ENCODE peak calls at places on chromosomes 11 and 22, in nine cellular contexts. H is activated CD8-positive, alpha-beta memory T cell treated with anti-CD3 and anti-CD28 coated beads for 24 hours; D is thoracic aorta; P is HuH-7; K is stimulated activated CD8-positive, alpha-beta memory T cell treated with anti-CD3 and anti-CD28 coated beads, Interleukin-15, amount 100 ng/mL, for 4 hours; R is NAMALWA; I is stimulated activated naive CD4-positive, alpha-beta T cell; Y is AG08395; C is activated naive CD4-positive, alpha-beta T cell. X is an unnamed sample.

GRCh38 chr11:128391809-128392208 is 195.5 kb downstream of the ETS1 start:
- DNase-seq in H (no peak), D (no peak), P (no peak), K (no peak), R (no peak), I (no peak), Y (no peak), C (no peak), X (no peak)

GRCh38 chr11:985435-985834 is 51.1 kb downstream of the MUC6 start:
- DNase-seq in H (no peak), D (no peak), P (no peak), K (no peak), R (no peak), I (no peak), Y (no peak), C (no peak), X (no peak)

GRCh38 chr11:44619931-44620725 is 54.7 kb downstream of the CD82 start:
- DNase-seq in H (peak; percentile 53), D (peak; percentile 1), P (no peak), K (no peak), R (no peak), I (no peak), Y (no peak), C (no peak), X (no peak)

GRCh38 chr11:27677108-27677507 is 23.1 kb downstream of the BDNF start:
- DNase-seq in H (no peak), D (no peak), P (no peak), K (no peak), R (no peak), I (no peak), Y (no peak), C (no peak), X (no peak)

GRCh38 chr11:8015753-8016239 is 28.7 kb downstream of the EIF3F start:
- DNase-seq in H (peak; percentile 15), D (no peak), P (no peak), K (no peak), R (no peak), I (no peak), Y (peak; percentile 48), C (no peak), X (no peak)

GRCh38 chr22:28883917-28884753 is 763 bp downstream of the ZNRF3 start:
- DNase-seq in H (peak; percentile 73), D (no peak), P (peak; percentile 60), K (peak; percentile 16), R (peak; percentile 49), I (peak; percentile 46), Y (peak; percentile 29), C (peak; percentile 6), X (no peak)

GRCh38 chr11:107713009-107713408 is 1.2 kb upstream of the SLN start:
- DNase-seq in H (no peak), D (no peak), P (no peak), K (no peak), R (no peak), I (no peak), Y (no peak), C (no peak), X (no peak)

GRCh38 chr11:86274999-86275398 is 27.0 kb upstream of the HIKESHI start:
- DNase-seq in H (no peak), D (no peak), P (no peak), K (no peak), R (no peak), I (no peak), Y (no peak), C (no peak), X (no peak)

GRCh38 chr22:41848468-41848867 is 15.6 kb downstream of the SREBF2 start:
- DNase-seq in H (no peak), D (no peak), P (peak; percentile 66), K (no peak), R (no peak), I (no peak), Y (no peak), C (no peak), X (no peak)

GRCh38 chr11:16280256-16280682 is 76.1 kb downstream of the SOX6 start:
- DNase-seq in H (no peak), D (no peak), P (no peak), K (no peak), R (peak; percentile 43), I (no peak), Y (no peak), C (no peak), X (no peak)

GRCh38 chr11:48063424-48063978 is 83.1 kb downstream of the PTPRJ start:
- DNase-seq in H (no peak), D (no peak), P (no peak), K (no peak), R (no peak), I (no peak), Y (peak; percentile 95), C (no peak), X (peak; percentile 83)

GRCh38 chr11:124868322-124869274 is 3.4 kb downstream of the ROBO3 start:
- DNase-seq in H (no peak), D (no peak), P (no peak), K (no peak), R (no peak), I (no peak), Y (no peak), C (no peak), X (no peak)

GRCh38 chr11:44727114-44727372 is 281 bp downstream of the TSPAN18 start:
- DNase-seq in H (no peak), D (no peak), P (no peak), K (no peak), R (no peak), I (no peak), Y (no peak), C (no peak), X (no peak)